ENCODE peak calls at places on chromosomes 4 and X, in ten cellular contexts. Y, L, N, O, D, U, I, A, R and T are unnamed samples.

GRCh38 chrX:114985967-114986592 is 31.3 kb downstream of the IL13RA2 start:
- DNase-seq in Y (no peak), L (no peak), N (no peak), O (no peak), D (no peak), U (no peak), I (no peak), A (no peak), R (no peak), T (no peak)

GRCh38 chr4:145107126-145107525 is 9.0 kb downstream of the ABCE1 start:
- DNase-seq in Y (no peak), L (no peak), N (no peak), O (no peak), D (no peak), U (no peak), I (no peak), A (no peak), R (no peak), T (peak)

GRCh38 chr4:85500110-85500867 is 25.3 kb downstream of the ARHGAP24 start:
- DNase-seq in Y (no peak), L (no peak), N (no peak), O (no peak), D (no peak), U (no peak), I (no peak), A (no peak), R (no peak), T (no peak)

GRCh38 chrX:36983831-36984230 is 24.3 kb upstream of the FAM47C start:
- DNase-seq in Y (no peak), L (no peak), N (no peak), O (no peak), D (no peak), U (no peak), I (no peak), A (no peak), R (no peak), T (no peak)

GRCh38 chr4:8147231-8147970 is 11.2 kb downstream of the ABLIM2 start:
- DNase-seq in Y (no peak), L (no peak), N (no peak), O (no peak), D (no peak), U (no peak), I (no peak), A (no peak), R (no peak), T (no peak)

GRCh38 chr4:113790478-113790877 is 28.9 kb upstream of the CAMK2D start:
- DNase-seq in Y (no peak), L (no peak), N (no peak), O (no peak), D (no peak), U (no peak), I (no peak), A (no peak), R (no peak), T (no peak)

GRCh38 chr4:168877779-168878491 is 132.1 kb downstream of the CBR4 start:
- DNase-seq in Y (no peak), L (peak), N (no peak), O (peak), D (no peak), U (no peak), I (no peak), A (peak), R (peak), T (no peak)

GRCh38 chr4:5717449-5718158 is 6.6 kb downstream of the EVC start:
- DNase-seq in Y (no peak), L (no peak), N (no peak), O (no peak), D (no peak), U (no peak), I (no peak), A (no peak), R (no peak), T (no peak)

GRCh38 chr4:186002853-186003252 is 66.1 kb upstream of the TLR3 start:
- DNase-seq in Y (no peak), L (no peak), N (no peak), O (no peak), D (no peak), U (no peak), I (no peak), A (no peak), R (no peak), T (no peak)

GRCh38 chrX:13647709-13648212 is 5.2 kb upstream of the TCEANC start:
- DNase-seq in Y (no peak), L (no peak), N (peak), O (no peak), D (peak), U (no peak), I (no peak), A (no peak), R (peak), T (peak)

GRCh38 chr4:151674804-151675290 is 86.0 kb downstream of the GATB start:
- DNase-seq in Y (no peak), L (peak), N (no peak), O (no peak), D (no peak), U (peak), I (no peak), A (peak), R (no peak), T (peak)

GRCh38 chrX:397575-397974 is 10.9 kb upstream of the PPP2R3B start:
- DNase-seq in Y (no peak), L (peak), N (no peak), O (no peak), D (no peak), U (no peak), I (no peak), A (no peak), R (no peak), T (no peak)

GRCh38 chr4:44725861-44726820 is at the start of gene GNPDA2:
- DNase-seq in Y (peak), L (peak), N (peak), O (peak), D (peak), U (peak), I (peak), A (peak), R (peak), T (peak)

GRCh38 chr4:1331591-1332353 is 15.2 kb upstream of the UVSSA start:
- DNase-seq in Y (no peak), L (no peak), N (no peak), O (no peak), D (no peak), U (no peak), I (no peak), A (no peak), R (no peak), T (no peak)

GRCh38 chrX:55149242-55149641 is 60.4 kb downstream of the PAGE2 start:
- DNase-seq in Y (no peak), L (no peak), N (no peak), O (no peak), D (no peak), U (no peak), I (no peak), A (no peak), R (no peak), T (no peak)

GRCh38 chr4:6727943-6728250 is 11.9 kb downstream of the BLOC1S4 start:
- DNase-seq in Y (no peak), L (no peak), N (no peak), O (no peak), D (no peak), U (no peak), I (no peak), A (no peak), R (no peak), T (no peak)

GRCh38 chr4:155796031-155796430 is 37.2 kb downstream of the GUCY1B1 start:
- DNase-seq in Y (no peak), L (peak), N (no peak), O (peak), D (no peak), U (no peak), I (no peak), A (no peak), R (no peak), T (no peak)

GRCh38 chr4:123352240-123352945 is 44.2 kb upstream of the SPRY1 start:
- DNase-seq in Y (no peak), L (no peak), N (no peak), O (no peak), D (no peak), U (no peak), I (no peak), A (no peak), R (no peak), T (no peak)

GRCh38 chr4:18691431-18692200 is 670.1 kb upstream of the LCORL start:
- DNase-seq in Y (no peak), L (peak), N (no peak), O (no peak), D (no peak), U (no peak), I (no peak), A (no peak), R (no peak), T (no peak)

GRCh38 chr4:1300466-1301455 is 11.1 kb downstream of the MAEA start:
- DNase-seq in Y (peak), L (no peak), N (no peak), O (peak), D (no peak), U (peak), I (no peak), A (no peak), R (no peak), T (no peak)

GRCh38 chrX:32183066-32183465 is 1028.3 kb downstream of the DMD start:
- DNase-seq in Y (no peak), L (no peak), N (no peak), O (no peak), D (no peak), U (no peak), I (no peak), A (no peak), R (no peak), T (no peak)

GRCh38 chr4:141635726-141636076 is 682 bp upstream of the IL15 start:
- DNase-seq in Y (no peak), L (no peak), N (no peak), O (no peak), D (no peak), U (no peak), I (no peak), A (no peak), R (no peak), T (no peak)

GRCh38 chrX:124211312-124211942 is 121.0 kb upstream of the TEX13D start:
- DNase-seq in Y (no peak), L (peak), N (no peak), O (peak), D (no peak), U (no peak), I (no peak), A (no peak), R (no peak), T (peak)

GRCh38 chr4:76016383-76016782 is 6.9 kb downstream of the CXCL10 start:
- DNase-seq in Y (no peak), L (no peak), N (no peak), O (no peak), D (no peak), U (no peak), I (no peak), A (no peak), R (no peak), T (no peak)

GRCh38 chr4:189659302-189659701 is 281.4 kb upstream of the FRG1 start:
- DNase-seq in Y (no peak), L (no peak), N (peak), O (no peak), D (no peak), U (no peak), I (no peak), A (no peak), R (no peak), T (no peak)

GRCh38 chrX:53086464-53086863 is 4.3 kb downstream of the TSPYL2 start:
- DNase-seq in Y (no peak), L (no peak), N (no peak), O (no peak), D (no peak), U (peak), I (no peak), A (peak), R (no peak), T (no peak)

GRCh38 chrX:153626863-153627674 is 19.9 kb upstream of the DUSP9 start:
- DNase-seq in Y (no peak), L (no peak), N (no peak), O (no peak), D (no peak), U (no peak), I (no peak), A (no peak), R (no peak), T (no peak)

GRCh38 chrX:63525491-63525890 is 174.4 kb upstream of the SPIN4 start:
- DNase-seq in Y (no peak), L (peak), N (no peak), O (no peak), D (no peak), U (no peak), I (no peak), A (no peak), R (no peak), T (no peak)